ENCODE peak calls at places on chromosomes 11 and 22, in nine cellular contexts. H is vagina; X is tibial artery; K is stomach; J is suprapubic skin; U is CD8-positive, alpha-beta memory T cell; I is mammary epithelial cell; O is lower lobe of right lung; L is transverse colon. D is an unnamed sample. For H3K27me3 and H3K4me1, the result is how much of the 10 kb centered on the place peaks cover.

GRCh38 chr11:102974552-102975280 is 19.2 kb upstream of the MMP13 start:
- DNase-seq in H (no peak), X (no peak), K (peak), J (no peak), U (no peak), I (peak), O (no peak), L (no peak), D (peak)

GRCh38 chr11:87358461-87358860 is 320.7 kb downstream of the TMEM135 start:
- DNase-seq in H (peak), X (no peak), K (no peak), J (no peak), U (no peak), I (no peak), O (no peak), L (peak), D (no peak)

GRCh38 chr11:125368757-125369156 is 127.3 kb downstream of the FEZ1 start:
- DNase-seq in H (no peak), X (no peak), K (no peak), J (no peak), U (no peak), I (no peak), O (no peak), L (no peak), D (no peak)

GRCh38 chr11:73958521-73959141 is 7.8 kb downstream of the DNAJB13 start:
- DNase-seq in H (no peak), X (no peak), K (no peak), J (no peak), U (no peak), I (no peak), O (no peak), L (no peak), D (no peak)

GRCh38 chr11:74072721-74073120 is 63.8 kb upstream of the UCP3 start:
- DNase-seq in H (no peak), X (no peak), K (no peak), J (no peak), U (no peak), I (no peak), O (no peak), L (no peak), D (no peak)

GRCh38 chr22:47237890-47238480 is 475.5 kb downstream of the TBC1D22A start:
- DNase-seq in H (no peak), X (no peak), K (no peak), J (no peak), U (no peak), I (no peak), O (no peak), L (no peak), D (no peak)

GRCh38 chr22:50150161-50151129 is 20.1 kb upstream of the PANX2 start:
- DNase-seq in H (no peak), X (no peak), K (no peak), J (peak), U (no peak), I (no peak), O (no peak), L (no peak), D (no peak)

GRCh38 chr11:60905551-60906113 is 753 bp downstream of the PRPF19 start:
- DNase-seq in H (no peak), X (no peak), K (no peak), J (no peak), U (no peak), I (peak), O (no peak), L (no peak), D (peak)

GRCh38 chr11:13065200-13065787 is 56.2 kb downstream of the RASSF10 start:
- DNase-seq in H (no peak), X (no peak), K (no peak), J (no peak), U (no peak), I (no peak), O (no peak), L (no peak), D (no peak)

GRCh38 chr22:21568207-21569075 is 927 bp downstream of the UBE2L3 start:
- DNase-seq in H (no peak), X (peak), K (no peak), J (no peak), U (no peak), I (no peak), O (no peak), L (peak), D (no peak)

GRCh38 chr22:21074092-21074715 is 28.5 kb downstream of the LRRC74B start:
- DNase-seq in H (no peak), X (no peak), K (no peak), J (no peak), U (no peak), I (peak), O (no peak), L (no peak), D (peak)

GRCh38 chr11:74462009-74462408 is 5.3 kb downstream of the KCNE3 start:
- DNase-seq in H (peak), X (peak), K (peak), J (peak), U (no peak), I (no peak), O (peak), L (peak), D (no peak)

GRCh38 chr11:125429174-125429707 is 66.8 kb downstream of the FEZ1 start:
- DNase-seq in H (no peak), X (peak), K (peak), J (no peak), U (peak), I (peak), O (peak), L (peak), D (peak)

GRCh38 chr11:33039274-33040126 is at the start of gene TCP11L1:
- DNase-seq in H (peak), X (peak), K (peak), J (peak), U (peak), I (peak), O (peak), L (peak), D (peak)

GRCh38 chr11:107962181-107962580 is 33.9 kb downstream of the RAB39A start:
- DNase-seq in H (no peak), X (no peak), K (no peak), J (no peak), U (no peak), I (no peak), O (no peak), L (no peak), D (no peak)

GRCh38 chr22:19994851-19995610 is 21.6 kb downstream of the ARVCF start:
- DNase-seq in H (no peak), X (no peak), K (no peak), J (no peak), U (no peak), I (no peak), O (no peak), L (no peak), D (no peak)

GRCh38 chr11:46051102-46051501 is 70.2 kb downstream of the PHF21A start:
- DNase-seq in H (no peak), X (no peak), K (no peak), J (no peak), U (no peak), I (no peak), O (no peak), L (no peak), D (no peak)

GRCh38 chr11:63884191-63884590 is 32.8 kb downstream of the RCOR2 start:
- DNase-seq in H (no peak), X (no peak), K (no peak), J (no peak), U (no peak), I (no peak), O (no peak), L (no peak), D (no peak)

GRCh38 chr11:25925359-25925758 is 406.6 kb upstream of the ANO3 start:
- DNase-seq in H (no peak), X (no peak), K (no peak), J (no peak), U (no peak), I (no peak), O (no peak), L (no peak), D (no peak)

GRCh38 chr11:106787454-106787853 is 230.8 kb downstream of the GUCY1A2 start:
- DNase-seq in H (no peak), X (no peak), K (no peak), J (no peak), U (no peak), I (no peak), O (no peak), L (no peak), D (no peak)

GRCh38 chr11:121460941-121461514 is 8.3 kb upstream of the SORL1-AS1 start:
- DNase-seq in H (no peak), X (no peak), K (no peak), J (no peak), U (no peak), I (no peak), O (no peak), L (no peak), D (no peak)

GRCh38 chr11:93519179-93519578 is 24.0 kb downstream of the SMCO4 start:
- DNase-seq in H (no peak), X (no peak), K (no peak), J (no peak), U (no peak), I (no peak), O (no peak), L (no peak), D (no peak)

GRCh38 chr22:20814221-20814808 is 40.4 kb downstream of the SERPIND1 start:
- DNase-seq in H (no peak), X (no peak), K (no peak), J (no peak), U (no peak), I (no peak), O (no peak), L (no peak), D (no peak)

GRCh38 chr11:44631831-44632230 is 66.4 kb downstream of the CD82 start:
- DNase-seq in H (no peak), X (no peak), K (peak), J (peak), U (no peak), I (no peak), O (no peak), L (no peak), D (no peak)

GRCh38 chr22:44608606-44609226 is 93.3 kb upstream of the PRR5 start:
- DNase-seq in H (no peak), X (no peak), K (no peak), J (no peak), U (no peak), I (no peak), O (peak), L (no peak), D (no peak)
- H3K27me3 ChIP-seq in H (under half), X (under half), K (under half), J (under half), U (under half), I (under half), O (under half), L (under half), D (under half)

GRCh38 chr22:37746366-37747089 is 49.7 kb downstream of the TRIOBP start:
- DNase-seq in H (no peak), X (no peak), K (no peak), J (no peak), U (no peak), I (peak), O (peak), L (no peak), D (no peak)

GRCh38 chr22:37747090-37747714 is 50.4 kb downstream of the TRIOBP start:
- DNase-seq in H (no peak), X (peak), K (no peak), J (no peak), U (no peak), I (peak), O (no peak), L (no peak), D (no peak)

GRCh38 chr22:37745548-37746365 is 48.9 kb downstream of the TRIOBP start:
- DNase-seq in H (no peak), X (peak), K (peak), J (peak), U (peak), I (peak), O (peak), L (peak), D (peak)

GRCh38 chr22:37742374-37743092 is 45.7 kb downstream of the TRIOBP start:
- DNase-seq in H (no peak), X (peak), K (peak), J (no peak), U (no peak), I (peak), O (no peak), L (no peak), D (peak)

DNA sequence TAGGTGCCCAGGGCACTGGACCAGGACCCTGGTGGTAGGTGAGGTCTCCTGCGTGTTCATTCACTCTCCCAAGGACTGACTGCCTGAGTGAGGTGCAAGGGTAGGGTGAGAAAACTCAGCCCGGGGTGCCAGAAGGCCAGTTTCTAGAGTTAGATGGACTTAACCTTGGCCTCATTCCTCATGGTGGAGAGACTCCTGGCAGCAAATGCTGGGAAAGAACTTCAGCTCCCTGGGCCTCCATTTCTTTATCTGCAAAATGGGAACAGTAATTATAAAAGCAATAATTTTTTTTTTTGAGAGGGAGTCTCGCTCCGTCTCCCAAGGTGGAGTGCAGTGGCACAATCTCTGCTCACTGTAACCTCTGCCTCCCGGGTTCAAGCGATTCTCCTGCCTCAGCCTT is 47.7 kb downstream of the TRIOBP start:
- DNase-seq in H (no peak), X (no peak), K (no peak), J (no peak), U (no peak), I (no peak), O (no peak), L (no peak), D (no peak)
- H3K4me1 ChIP-seq in H (half or more), X (under half), K (half or more), J (half or more), U (under half), I (half or more), O (half or more), L (half or more), D (under half)

GRCh38 chr11:1389103-1389931 is 417 bp upstream of the BRSK2 start:
- DNase-seq in H (no peak), X (peak), K (peak), J (peak), U (peak), I (peak), O (peak), L (peak), D (peak)
- H3K27ac ChIP-seq in H (peak), X (peak), K (peak), J (no peak), U (peak), I (no peak), O (peak), L (peak), D (no peak)

GRCh38 chr11:65590240-65590738 is 5.3 kb downstream of the KCNK7 start:
- DNase-seq in H (no peak), X (no peak), K (no peak), J (no peak), U (no peak), I (no peak), O (no peak), L (peak), D (no peak)
- H3K27me3 ChIP-seq in H (under half), X (under half), K (under half), J (under half), U (under half), I (under half), O (under half), L (under half), D (under half)

GRCh38 chr11:67349927-67350465 is 3.4 kb downstream of the POLD4 start:
- DNase-seq in H (no peak), X (no peak), K (no peak), J (no peak), U (no peak), I (no peak), O (no peak), L (no peak), D (no peak)
- H3K4me1 ChIP-seq in H (half or more), X (under half), K (under half), J (half or more), U (half or more), I (under half), O (half or more), L (half or more), D (under half)

GRCh38 chr11:34655335-34656008 is 34.6 kb downstream of the EHF start:
- DNase-seq in H (peak), X (no peak), K (no peak), J (no peak), U (no peak), I (peak), O (no peak), L (no peak), D (peak)

GRCh38 chr11:34653031-34653430 is 32.1 kb downstream of the EHF start:
- DNase-seq in H (peak), X (no peak), K (no peak), J (no peak), U (no peak), I (no peak), O (no peak), L (no peak), D (no peak)

GRCh38 chr11:34652191-34652958 is 31.5 kb downstream of the EHF start:
- DNase-seq in H (peak), X (no peak), K (no peak), J (no peak), U (no peak), I (peak), O (no peak), L (no peak), D (no peak)

GRCh38 chr11:34654491-34655334 is 33.8 kb downstream of the EHF start:
- DNase-seq in H (peak), X (peak), K (peak), J (peak), U (no peak), I (peak), O (peak), L (no peak), D (no peak)

GRCh38 chr11:34653851-34654490 is 33.1 kb downstream of the EHF start:
- DNase-seq in H (peak), X (no peak), K (peak), J (no peak), U (no peak), I (peak), O (peak), L (peak), D (peak)
- H3K27ac ChIP-seq in H (peak), X (no peak), K (peak), J (peak), U (no peak), I (peak), O (peak), L (peak), D (peak)

DNA sequence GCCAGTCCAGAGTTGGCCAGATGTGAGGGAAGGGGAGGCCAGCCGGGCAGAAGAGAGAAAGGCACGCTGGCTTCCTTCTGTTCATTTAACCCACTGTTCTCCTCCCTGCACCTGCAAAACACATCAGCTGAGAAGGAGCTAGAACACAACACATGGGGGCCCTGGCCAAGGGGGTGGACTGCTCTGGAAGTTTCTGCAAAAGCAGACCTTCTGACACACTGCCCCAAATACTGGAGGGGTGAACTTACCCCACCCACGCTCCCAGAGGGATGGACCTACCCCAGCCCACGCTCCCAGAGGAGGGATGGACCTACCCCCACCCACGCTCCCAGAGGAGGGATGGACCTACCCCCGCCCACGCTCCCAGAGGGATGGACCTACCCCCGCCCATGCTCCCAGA is 98.0 kb downstream of the SHANK2 start:
- DNase-seq in H (no peak), X (peak), K (no peak), J (peak), U (no peak), I (no peak), O (no peak), L (no peak), D (no peak)
- H3K27me3 ChIP-seq in H (under half), X (under half), K (under half), J (under half), U (under half), I (under half), O (under half), L (under half), D (under half)

GRCh38 chr11:70467196-70468085 is 69.1 kb downstream of the CTTN start:
- DNase-seq in H (no peak), X (peak), K (peak), J (no peak), U (no peak), I (peak), O (peak), L (peak), D (no peak)
- H3K4me1 ChIP-seq in H (under half), X (under half), K (under half), J (under half), U (under half), I (under half), O (under half), L (under half), D (under half)

DNA sequence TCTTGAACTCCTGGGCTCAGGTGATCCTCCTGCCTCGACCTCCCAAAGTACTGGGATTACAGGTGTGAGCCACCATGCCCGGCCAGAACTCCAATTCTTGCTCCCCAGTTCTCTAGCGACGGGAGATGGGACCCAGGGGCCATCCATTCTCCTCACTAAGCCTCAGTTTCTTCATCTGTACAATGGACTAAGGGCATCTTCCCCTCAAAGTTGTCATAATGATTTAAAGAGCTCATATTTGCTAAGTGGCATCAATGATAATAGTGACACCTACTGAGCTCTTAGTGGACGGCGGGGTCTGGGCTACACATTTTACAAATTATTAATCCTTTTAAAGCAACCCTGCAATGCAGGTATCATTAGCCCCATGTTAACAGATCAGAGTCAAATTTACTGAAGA is 34.5 kb downstream of the KIAA0930 start:
- DNase-seq in H (no peak), X (no peak), K (no peak), J (no peak), U (no peak), I (no peak), O (no peak), L (no peak), D (no peak)
- H3K27ac ChIP-seq in H (no peak), X (no peak), K (no peak), J (no peak), U (no peak), I (no peak), O (no peak), L (no peak), D (no peak)

D was measured in foreskin keratinocyte.